ENCODE peak calls at places on chromosomes 7 and 10, in eight cellular contexts. W is body of pancreas, Y is IMR-90, E is GM12865, A is GM13977, H is progenitor cell of endocrine pancreas, C is esophagus muscularis mucosa, D is fibroblast of mammary gland. J is an unnamed sample.
A peak's percentile ranks its signal among the peaks of the same experiment; 100 is the strongest.

GRCh38 chr10:116685807-116686206 is 56.6 kb downstream of the HSPA12A start:
- DNase-seq in A (no peak), Y (no peak), H (no peak), W (no peak), E (no peak), D (no peak), C (no peak), J (no peak)

GRCh38 chr10:100531761-100532160 is 2.1 kb upstream of the NDUFB8 start:
- DNase-seq in Y (no peak), C (no peak), E (peak; percentile 58), A (no peak), W (no peak), H (no peak), D (no peak), J (no peak)

GRCh38 chr7:145212050-145212449 is 376.2 kb upstream of the TPK1 start:
- DNase-seq in W (no peak), Y (no peak), H (no peak), A (no peak), D (peak; percentile 15), C (no peak), E (no peak), J (no peak)

GRCh38 chr7:129126314-129126713 is 18.2 kb upstream of the TSPAN33 start:
- DNase-seq in A (no peak), C (no peak), Y (no peak), D (no peak), H (no peak), E (no peak), W (no peak), J (no peak)

GRCh38 chr7:74627699-74628411 is 29.7 kb upstream of the GTF2I start:
- DNase-seq in A (no peak), H (no peak), Y (peak; percentile 27), E (peak; percentile 48), D (peak; percentile 62), W (peak; percentile 63), C (no peak), J (no peak)

GRCh38 chr7:112080974-112081373 is 125.2 kb downstream of the DOCK4 start:
- DNase-seq in A (no peak), H (no peak), W (peak; percentile 66), E (peak; percentile 68), D (no peak), Y (peak; percentile 34), C (no peak), J (no peak)

GRCh38 chr7:23235688-23236280 is 10.8 kb upstream of the GPNMB start:
- DNase-seq in W (no peak), D (peak; percentile 98), C (peak; percentile 78), E (no peak), H (no peak), Y (peak; percentile 35), A (no peak), J (no peak)

GRCh38 chr10:17923728-17924127 is 28.0 kb upstream of the SLC39A12 start:
- DNase-seq in C (no peak), Y (peak; percentile 95), D (peak; percentile 96), A (no peak), E (no peak), W (peak; percentile 54), H (no peak), J (no peak)

GRCh38 chr7:86301301-86301700 is 342.4 kb upstream of the GRM3 start:
- DNase-seq in A (no peak), C (no peak), W (no peak), Y (no peak), H (no peak), E (no peak), D (no peak), J (no peak)

GRCh38 chr10:120788756-120789155 is 62.4 kb upstream of the WDR11 start:
- DNase-seq in D (no peak), E (no peak), A (no peak), C (no peak), W (no peak), Y (no peak), H (no peak), J (no peak)

GRCh38 chr7:73983437-73984164 is 44.4 kb upstream of the ELN start:
- DNase-seq in H (no peak), A (no peak), W (no peak), Y (no peak), E (no peak), D (no peak), C (no peak), J (no peak)

GRCh38 chr10:5563991-5564536 is 39.3 kb downstream of the CALML3 start:
- DNase-seq in D (peak; percentile 59), C (no peak), E (no peak), H (no peak), Y (peak; percentile 61), A (no peak), W (no peak), J (no peak)

GRCh38 chr7:94656658-94656924 is 658 bp upstream of the SGCE start:
- DNase-seq in A (no peak), D (no peak), E (no peak), Y (no peak), C (no peak), H (no peak), W (no peak), J (no peak)

GRCh38 chr7:36670585-36671431 is 53.5 kb downstream of the AOAH start:
- DNase-seq in A (peak; percentile 57), H (no peak), E (peak; percentile 69), C (no peak), W (peak; percentile 65), Y (peak; percentile 62), D (peak; percentile 61), J (peak; percentile 87)

DNA sequence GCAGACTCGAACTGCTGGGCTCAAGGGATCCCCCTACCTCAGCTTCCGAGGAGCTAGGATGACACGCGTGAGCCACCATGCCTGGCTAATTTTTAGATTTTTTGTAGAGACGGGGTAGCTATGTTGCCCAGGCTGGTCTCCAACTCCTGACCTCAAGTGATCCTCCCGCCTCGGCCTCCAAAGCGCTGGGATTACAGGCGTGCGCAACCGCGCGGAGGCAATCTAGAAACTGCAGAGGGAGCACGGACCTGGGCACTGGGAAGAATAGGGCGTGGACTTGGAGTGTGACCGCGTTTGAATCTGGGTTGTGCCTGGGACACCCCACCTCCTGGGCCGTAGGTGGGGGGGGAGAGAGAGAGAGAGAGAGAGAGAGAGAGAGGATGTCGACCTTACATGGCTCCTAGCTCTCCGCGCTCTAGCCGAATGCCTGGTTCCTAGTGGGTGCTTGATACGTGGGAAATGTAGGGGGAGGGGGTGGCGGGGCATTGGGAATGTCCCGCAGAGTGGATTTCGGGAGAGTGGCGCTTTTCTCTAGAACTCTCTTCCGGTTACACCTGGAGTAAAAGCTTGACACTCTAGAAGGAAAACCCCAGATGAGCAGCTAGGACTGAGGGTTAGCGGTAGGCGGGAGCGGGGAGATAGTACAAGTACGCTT is 1.2 kb upstream of the MAP3K8 start:
- DNase-seq in H (no peak), D (no peak), E (no peak), A (peak; percentile 61), Y (no peak), C (no peak), W (peak; percentile 55), J (no peak)
- TF ChIP-seq CTCF in H (no peak), D (no peak), E (no peak), A (no peak), Y (no peak), C (no peak), W (peak; percentile 15), J (no peak)

GRCh38 chr10:98422182-98422581 is 7.2 kb upstream of the PYROXD2 start:
- DNase-seq in C (no peak), W (no peak), A (no peak), Y (no peak), E (no peak), H (no peak), D (no peak), J (peak; percentile 46)

GRCh38 chr10:98420786-98421185 is 5.8 kb upstream of the PYROXD2 start:
- DNase-seq in H (no peak), W (no peak), A (no peak), Y (no peak), E (no peak), C (no peak), D (no peak), J (no peak)

GRCh38 chr10:98425511-98426352 is 10.8 kb upstream of the PYROXD2 start:
- DNase-seq in D (peak; percentile 47), W (peak; percentile 56), A (peak; percentile 77), H (no peak), C (no peak), Y (peak; percentile 26), E (peak; percentile 67), J (peak; percentile 83)

GRCh38 chr10:98424308-98425254 is 9.6 kb upstream of the PYROXD2 start:
- DNase-seq in D (no peak), C (no peak), E (no peak), A (no peak), H (no peak), W (no peak), Y (no peak), J (peak; percentile 78)

GRCh38 chr10:98423691-98424120 is 8.7 kb upstream of the PYROXD2 start:
- DNase-seq in W (no peak), Y (no peak), D (no peak), C (no peak), E (no peak), A (no peak), H (no peak), J (peak; percentile 81)
- TF ChIP-seq CTCF in W (no peak), Y (no peak), D (no peak), C (no peak), E (no peak), A (no peak), H (peak; percentile 72), J (peak; percentile 21)

GRCh38 chr10:77575271-77576006 is 62.2 kb downstream of the KCNMA1 start:
- DNase-seq in Y (no peak), D (no peak), C (no peak), H (no peak), A (no peak), E (no peak), W (peak; percentile 39), J (no peak)

GRCh38 chr10:77576007-77576367 is 61.6 kb downstream of the KCNMA1 start:
- DNase-seq in W (no peak), H (no peak), Y (no peak), C (no peak), D (no peak), E (no peak), A (no peak), J (no peak)

GRCh38 chr10:77576633-77577032 is 61.0 kb downstream of the KCNMA1 start:
- DNase-seq in E (no peak), D (no peak), W (no peak), Y (no peak), C (no peak), A (no peak), H (no peak), J (no peak)

GRCh38 chr10:77571490-77571889 is 66.1 kb downstream of the KCNMA1 start:
- DNase-seq in Y (no peak), D (no peak), H (no peak), A (no peak), E (no peak), W (no peak), C (no peak), J (no peak)

DNA sequence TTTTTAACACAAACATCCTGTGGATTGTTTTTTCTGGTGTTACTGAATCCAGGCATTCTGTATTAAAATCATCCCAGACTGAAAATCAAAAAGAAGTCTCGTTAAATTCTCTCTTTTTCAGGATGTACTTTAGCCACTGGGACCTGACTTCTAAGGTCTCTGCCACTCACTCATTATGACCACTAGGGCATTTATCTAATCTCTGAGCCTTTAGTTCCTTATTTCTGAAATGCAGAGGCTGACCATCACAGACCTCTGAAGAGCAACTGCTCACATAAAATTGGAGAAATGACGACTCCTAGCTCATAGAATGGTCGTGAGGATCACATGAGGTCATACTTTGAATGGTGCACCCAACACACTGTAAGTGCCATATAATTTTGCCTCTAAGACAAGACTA is 63.2 kb downstream of the KCNMA1 start:
- DNase-seq in C (no peak), E (no peak), H (no peak), D (no peak), W (no peak), Y (no peak), A (no peak), J (no peak)
- TF ChIP-seq CTCF in C (no peak), E (peak; percentile 7), H (no peak), D (no peak), W (no peak), Y (no peak), A (no peak), J (peak; percentile 9)

GRCh38 chr10:71522438-71523144 is 125.9 kb downstream of the CDH23 start:
- DNase-seq in A (no peak), Y (no peak), C (no peak), H (no peak), W (no peak), D (no peak), E (no peak), J (no peak)
- TF ChIP-seq CTCF in A (no peak), Y (no peak), C (no peak), H (peak; percentile 42), W (no peak), D (no peak), E (no peak), J (no peak)